ENCODE peak calls at places on chromosomes 13 and 19, in ten cellular contexts. J, E, Z, Q, F, X, L, U, I and M are unnamed samples.
A peak's percentile ranks its signal among the peaks of the same experiment; 100 is the strongest.

GRCh38 chr19:3494559-3494958 is 5.9 kb downstream of the DOHH start:
- DNase-seq in J (no peak), E (no peak), Z (no peak), Q (peak; percentile 53), F (peak; percentile 82), X (no peak), L (no peak), U (no peak), I (no peak), M (peak; percentile 31)

GRCh38 chr13:98784666-98785065 is 32.2 kb upstream of the SLC15A1 start:
- DNase-seq in J (no peak), E (no peak), Z (no peak), Q (no peak), F (no peak), X (no peak), L (no peak), U (no peak), I (no peak), M (no peak)

GRCh38 chr13:74770361-74770760 is 636.2 kb upstream of the KLF12 start:
- DNase-seq in J (no peak), E (no peak), Z (no peak), Q (no peak), F (no peak), X (no peak), L (no peak), U (no peak), I (peak; percentile 92), M (no peak)

GRCh38 chr13:37194428-37194861 is 89.0 kb upstream of the CSNK1A1L start:
- DNase-seq in J (no peak), E (no peak), Z (no peak), Q (no peak), F (no peak), X (no peak), L (peak; percentile 23), U (peak; percentile 40), I (peak; percentile 43), M (no peak)

GRCh38 chr13:37878496-37878895 is 8.9 kb upstream of the TRPC4 start:
- DNase-seq in J (no peak), E (no peak), Z (no peak), Q (no peak), F (no peak), X (no peak), L (no peak), U (no peak), I (peak; percentile 48), M (no peak)

GRCh38 chr13:101611491-101612475 is 159.3 kb downstream of the ITGBL1 start:
- DNase-seq in J (no peak), E (no peak), Z (no peak), Q (no peak), F (no peak), X (no peak), L (no peak), U (peak; percentile 2), I (peak; percentile 29), M (no peak)

GRCh38 chr19:42111811-42112210 is 20.4 kb downstream of the POU2F2 start:
- DNase-seq in J (no peak), E (no peak), Z (no peak), Q (no peak), F (no peak), X (no peak), L (no peak), U (no peak), I (peak; percentile 84), M (no peak)

GRCh38 chr13:113656831-113657671 is 947 bp downstream of the ATP4B start:
- DNase-seq in J (no peak), E (no peak), Z (peak; percentile 35), Q (no peak), F (peak; percentile 6), X (no peak), L (no peak), U (no peak), I (no peak), M (no peak)

GRCh38 chr13:27404680-27405079 is 19.7 kb upstream of the GTF3A start:
- DNase-seq in J (no peak), E (no peak), Z (no peak), Q (no peak), F (no peak), X (no peak), L (no peak), U (no peak), I (no peak), M (no peak)

GRCh38 chr13:48593551-48593950 is 60.2 kb upstream of the CYSLTR2 start:
- DNase-seq in J (no peak), E (no peak), Z (no peak), Q (no peak), F (no peak), X (no peak), L (no peak), U (no peak), I (no peak), M (no peak)

GRCh38 chr19:46081928-46082727 is 41.3 kb upstream of the IGFL4 start:
- DNase-seq in J (peak; percentile 69), E (peak; percentile 29), Z (no peak), Q (no peak), F (no peak), X (no peak), L (peak; percentile 3), U (peak; percentile 40), I (peak; percentile 73), M (no peak)

GRCh38 chr19:38264486-38265212 is at the start of gene SPINT2:
- DNase-seq in J (peak; percentile 89), E (no peak), Z (peak; percentile 94), Q (peak; percentile 45), F (peak; percentile 59), X (peak; percentile 19), L (peak; percentile 73), U (no peak), I (no peak), M (peak; percentile 18)